ENCODE peak calls at places on chromosomes 13 and 19, in five cellular contexts. One of them, this sample, is unnamed.

GRCh38 chr13:23159205-23159586 is 21.6 kb upstream of the SGCG start:
- DNase-seq in fibroblast of mammary gland: peak
- DNase-seq in suprapubic skin: no peak
- DNase-seq in cardiac fibroblast: peak
- DNase-seq in mammary epithelial cell: no peak
- DNase-seq in this sample: no peak

GRCh38 chr19:1256646-1257474 is 8.5 kb downstream of the MIDN start:
- DNase-seq in fibroblast of mammary gland: no peak
- DNase-seq in suprapubic skin: no peak
- DNase-seq in cardiac fibroblast: no peak
- DNase-seq in mammary epithelial cell: no peak
- DNase-seq in this sample: no peak

GRCh38 chr19:48999481-49000325 is 6.0 kb downstream of the RUVBL2 start:
- DNase-seq in fibroblast of mammary gland: peak
- DNase-seq in suprapubic skin: no peak
- DNase-seq in cardiac fibroblast: peak
- DNase-seq in mammary epithelial cell: peak
- DNase-seq in this sample: no peak

GRCh38 chr13:92622905-92623304 is 603.7 kb upstream of the GPC6 start:
- DNase-seq in fibroblast of mammary gland: no peak
- DNase-seq in suprapubic skin: no peak
- DNase-seq in cardiac fibroblast: no peak
- DNase-seq in mammary epithelial cell: no peak
- DNase-seq in this sample: no peak

GRCh38 chr13:99015606-99016520 is 38.0 kb upstream of the DOCK9 start:
- DNase-seq in fibroblast of mammary gland: peak
- DNase-seq in suprapubic skin: no peak
- DNase-seq in cardiac fibroblast: no peak
- DNase-seq in mammary epithelial cell: no peak
- DNase-seq in this sample: no peak

GRCh38 chr19:2507109-2507508 is 31.2 kb downstream of the GADD45B start:
- DNase-seq in fibroblast of mammary gland: peak
- DNase-seq in suprapubic skin: no peak
- DNase-seq in cardiac fibroblast: peak
- DNase-seq in mammary epithelial cell: peak
- DNase-seq in this sample: no peak

GRCh38 chr13:72686766-72687165 is 40.7 kb downstream of the MZT1 start:
- DNase-seq in fibroblast of mammary gland: no peak
- DNase-seq in suprapubic skin: no peak
- DNase-seq in cardiac fibroblast: peak
- DNase-seq in mammary epithelial cell: no peak
- DNase-seq in this sample: no peak

GRCh38 chr13:49429061-49429460 is 14.8 kb downstream of the CAB39L start:
- DNase-seq in fibroblast of mammary gland: no peak
- DNase-seq in suprapubic skin: no peak
- DNase-seq in cardiac fibroblast: no peak
- DNase-seq in mammary epithelial cell: no peak
- DNase-seq in this sample: no peak

GRCh38 chr13:30212256-30212655 is 95.1 kb downstream of the KATNAL1 start:
- DNase-seq in fibroblast of mammary gland: no peak
- DNase-seq in suprapubic skin: no peak
- DNase-seq in cardiac fibroblast: no peak
- DNase-seq in mammary epithelial cell: no peak
- DNase-seq in this sample: no peak

GRCh38 chr19:1384085-1384462 is 367 bp downstream of the NDUFS7 start:
- DNase-seq in fibroblast of mammary gland: no peak
- DNase-seq in suprapubic skin: no peak
- DNase-seq in cardiac fibroblast: no peak
- DNase-seq in mammary epithelial cell: no peak
- DNase-seq in this sample: no peak

GRCh38 chr13:88196106-88196505 is 524.9 kb downstream of the SLITRK5 start:
- DNase-seq in fibroblast of mammary gland: no peak
- DNase-seq in suprapubic skin: no peak
- DNase-seq in cardiac fibroblast: no peak
- DNase-seq in mammary epithelial cell: no peak
- DNase-seq in this sample: no peak

GRCh38 chr19:43554317-43554895 is 20.9 kb downstream of the XRCC1 start:
- DNase-seq in fibroblast of mammary gland: no peak
- DNase-seq in suprapubic skin: no peak
- DNase-seq in cardiac fibroblast: no peak
- DNase-seq in mammary epithelial cell: no peak
- DNase-seq in this sample: no peak

GRCh38 chr19:45901912-45902650 is at the start of gene MYPOP:
- DNase-seq in fibroblast of mammary gland: no peak
- DNase-seq in suprapubic skin: no peak
- DNase-seq in cardiac fibroblast: no peak
- DNase-seq in mammary epithelial cell: no peak
- DNase-seq in this sample: no peak

GRCh38 chr19:39416626-39417120 is 4.2 kb downstream of the PLEKHG2 start:
- DNase-seq in fibroblast of mammary gland: no peak
- DNase-seq in suprapubic skin: peak
- DNase-seq in cardiac fibroblast: no peak
- DNase-seq in mammary epithelial cell: no peak
- DNase-seq in this sample: no peak

GRCh38 chr19:39416152-39416551 is 3.7 kb downstream of the PLEKHG2 start:
- DNase-seq in fibroblast of mammary gland: no peak
- DNase-seq in suprapubic skin: no peak
- DNase-seq in cardiac fibroblast: no peak
- DNase-seq in mammary epithelial cell: no peak
- DNase-seq in this sample: no peak

GRCh38 chr19:39413903-39414608 is 1.6 kb downstream of the PLEKHG2 start:
- DNase-seq in fibroblast of mammary gland: peak
- DNase-seq in suprapubic skin: peak
- DNase-seq in cardiac fibroblast: peak
- DNase-seq in mammary epithelial cell: no peak
- DNase-seq in this sample: no peak

GRCh38 chr19:39413269-39413902 is 917 bp downstream of the PLEKHG2 start:
- DNase-seq in fibroblast of mammary gland: peak
- DNase-seq in suprapubic skin: peak
- DNase-seq in cardiac fibroblast: peak
- DNase-seq in mammary epithelial cell: no peak
- DNase-seq in this sample: no peak

GRCh38 chr19:39415111-39416046 is 2.9 kb downstream of the PLEKHG2 start:
- DNase-seq in fibroblast of mammary gland: no peak
- DNase-seq in suprapubic skin: no peak
- DNase-seq in cardiac fibroblast: no peak
- DNase-seq in mammary epithelial cell: no peak
- DNase-seq in this sample: no peak
- TF ChIP-seq CTCF in fibroblast of mammary gland: no peak
- TF ChIP-seq CTCF in suprapubic skin: no peak
- TF ChIP-seq CTCF in cardiac fibroblast: peak
- TF ChIP-seq CTCF in mammary epithelial cell: no peak
- TF ChIP-seq CTCF in this sample: no peak

DNA sequence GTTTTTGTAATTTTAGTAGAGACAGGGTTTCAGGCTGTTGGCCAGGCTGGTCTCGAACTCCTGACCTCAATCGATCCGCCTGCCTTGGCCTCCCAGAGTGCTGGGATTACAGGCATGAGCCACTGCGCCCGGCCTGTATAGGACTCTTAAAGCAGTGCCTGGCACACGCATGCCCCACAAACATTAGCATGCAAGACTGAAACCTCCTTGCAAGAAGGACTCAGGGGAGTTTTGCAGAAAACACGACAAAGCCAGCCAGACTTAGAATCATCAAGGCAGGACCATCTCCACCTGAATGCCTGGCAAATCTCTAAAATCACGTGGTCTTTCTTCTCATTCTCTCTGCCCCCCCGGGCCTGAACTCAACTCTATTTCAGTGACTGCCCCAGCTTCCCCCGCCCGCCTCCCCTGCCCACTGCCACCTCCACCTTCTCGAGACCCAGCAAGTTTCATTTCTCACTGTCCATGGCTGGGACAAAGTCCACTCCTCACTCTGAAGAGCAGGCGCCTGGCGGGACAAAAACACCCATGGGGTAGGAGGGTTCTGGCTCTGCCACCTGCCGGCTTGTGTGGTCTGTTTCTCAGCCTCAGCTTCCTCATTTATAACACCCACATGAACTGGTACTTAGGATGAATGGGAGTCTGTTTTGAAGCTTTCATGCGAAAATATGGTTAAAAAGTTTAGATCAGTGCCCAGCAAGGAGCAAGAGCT is 2.4 kb downstream of the TICAM1 start:
- DNase-seq in fibroblast of mammary gland: no peak
- DNase-seq in suprapubic skin: no peak
- DNase-seq in cardiac fibroblast: no peak
- DNase-seq in mammary epithelial cell: no peak
- DNase-seq in this sample: no peak
- TF ChIP-seq CTCF in fibroblast of mammary gland: no peak
- TF ChIP-seq CTCF in suprapubic skin: no peak
- TF ChIP-seq CTCF in cardiac fibroblast: no peak
- TF ChIP-seq CTCF in mammary epithelial cell: no peak
- TF ChIP-seq CTCF in this sample: no peak

DNA sequence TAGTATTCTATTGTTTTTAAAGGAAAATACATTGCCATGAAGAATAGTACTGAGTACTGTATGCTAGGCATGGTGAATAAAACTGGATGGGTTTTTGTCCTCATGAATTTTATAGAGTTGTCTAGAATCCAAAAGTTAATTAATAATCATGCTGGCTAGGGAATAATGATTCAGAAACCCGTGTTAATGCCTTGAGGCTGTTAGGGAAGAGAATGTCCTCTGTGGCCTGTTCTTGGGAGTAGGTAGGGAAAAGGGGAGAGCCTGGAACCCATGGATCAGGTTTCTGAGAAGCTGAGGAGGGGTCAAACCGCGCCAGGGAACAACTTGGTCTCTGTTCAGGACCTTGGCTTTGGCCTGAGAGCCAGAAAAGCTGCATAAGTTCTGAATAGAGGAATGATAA is 1376.3 kb upstream of the SLC10A2 start:
- DNase-seq in fibroblast of mammary gland: no peak
- DNase-seq in suprapubic skin: no peak
- DNase-seq in cardiac fibroblast: no peak
- DNase-seq in mammary epithelial cell: peak
- DNase-seq in this sample: no peak
- TF ChIP-seq CTCF in fibroblast of mammary gland: no peak
- TF ChIP-seq CTCF in suprapubic skin: no peak
- TF ChIP-seq CTCF in cardiac fibroblast: no peak
- TF ChIP-seq CTCF in mammary epithelial cell: no peak
- TF ChIP-seq CTCF in this sample: no peak

GRCh38 chr19:42219812-42220750 is at the start of gene ZNF526:
- DNase-seq in fibroblast of mammary gland: peak
- DNase-seq in suprapubic skin: peak
- DNase-seq in cardiac fibroblast: peak
- DNase-seq in mammary epithelial cell: peak
- DNase-seq in this sample: peak
- TF ChIP-seq CTCF in fibroblast of mammary gland: no peak
- TF ChIP-seq CTCF in suprapubic skin: no peak
- TF ChIP-seq CTCF in cardiac fibroblast: no peak
- TF ChIP-seq CTCF in mammary epithelial cell: no peak
- TF ChIP-seq CTCF in this sample: no peak

GRCh38 chr13:114282143-114282685 is 813 bp downstream of the UPF3A start:
- DNase-seq in fibroblast of mammary gland: peak
- DNase-seq in suprapubic skin: peak
- DNase-seq in cardiac fibroblast: peak
- DNase-seq in mammary epithelial cell: peak
- DNase-seq in this sample: no peak
- TF ChIP-seq CTCF in fibroblast of mammary gland: no peak
- TF ChIP-seq CTCF in suprapubic skin: no peak
- TF ChIP-seq CTCF in cardiac fibroblast: no peak
- TF ChIP-seq CTCF in mammary epithelial cell: no peak
- TF ChIP-seq CTCF in this sample: no peak

GRCh38 chr19:55173186-55173716 is 6.8 kb upstream of the DNAAF3 start:
- DNase-seq in fibroblast of mammary gland: no peak
- DNase-seq in suprapubic skin: no peak
- DNase-seq in cardiac fibroblast: no peak
- DNase-seq in mammary epithelial cell: no peak
- DNase-seq in this sample: no peak

GRCh38 chr19:55172741-55173140 is 6.3 kb upstream of the DNAAF3 start:
- DNase-seq in fibroblast of mammary gland: peak
- DNase-seq in suprapubic skin: no peak
- DNase-seq in cardiac fibroblast: peak
- DNase-seq in mammary epithelial cell: peak
- DNase-seq in this sample: no peak

GRCh38 chr19:55174425-55175116 is 5.5 kb downstream of the SYT5 start:
- DNase-seq in fibroblast of mammary gland: no peak
- DNase-seq in suprapubic skin: no peak
- DNase-seq in cardiac fibroblast: no peak
- DNase-seq in mammary epithelial cell: no peak
- DNase-seq in this sample: no peak

GRCh38 chr19:55175117-55175867 is 4.8 kb downstream of the SYT5 start:
- DNase-seq in fibroblast of mammary gland: no peak
- DNase-seq in suprapubic skin: no peak
- DNase-seq in cardiac fibroblast: no peak
- DNase-seq in mammary epithelial cell: no peak
- DNase-seq in this sample: no peak

DNA sequence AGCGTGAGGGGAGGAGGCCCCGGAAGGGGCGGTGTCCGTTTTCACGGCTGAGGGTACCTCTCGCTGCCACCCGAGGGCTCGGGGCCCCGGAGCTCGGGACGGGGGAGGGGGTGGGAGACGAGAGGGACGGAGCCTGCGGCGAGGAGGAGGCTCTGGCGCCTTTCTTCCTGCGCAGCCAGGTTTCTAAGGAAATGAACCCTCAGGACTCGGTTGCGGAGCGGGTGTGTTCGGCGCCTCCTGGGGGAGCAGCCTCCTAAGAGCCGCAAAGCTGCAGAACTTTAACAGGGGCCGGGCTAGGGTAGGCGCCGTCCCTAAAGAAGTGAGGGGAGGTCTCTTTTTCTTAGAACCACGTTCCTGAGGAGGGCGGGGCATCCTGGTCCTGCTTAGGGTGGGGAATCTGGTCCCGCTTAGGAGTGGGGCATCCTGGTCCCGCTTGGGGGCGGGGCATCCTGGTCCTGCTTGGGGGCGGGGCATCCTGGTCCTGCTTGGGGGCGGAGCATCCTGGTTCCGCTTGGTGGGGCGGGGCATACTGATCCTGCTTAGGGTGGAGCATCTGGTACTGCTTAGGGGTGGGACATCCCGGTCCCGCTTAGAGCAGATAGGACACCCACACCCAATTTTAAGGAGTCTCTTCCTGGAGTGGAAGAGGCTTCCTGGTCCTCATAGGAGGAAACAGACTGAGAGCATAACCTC is 6.2 kb downstream of the SYT5 start:
- DNase-seq in fibroblast of mammary gland: peak
- DNase-seq in suprapubic skin: no peak
- DNase-seq in cardiac fibroblast: peak
- DNase-seq in mammary epithelial cell: peak
- DNase-seq in this sample: no peak
- TF ChIP-seq CTCF in fibroblast of mammary gland: no peak
- TF ChIP-seq CTCF in suprapubic skin: no peak
- TF ChIP-seq CTCF in cardiac fibroblast: no peak
- TF ChIP-seq CTCF in mammary epithelial cell: no peak
- TF ChIP-seq CTCF in this sample: peak

DNA sequence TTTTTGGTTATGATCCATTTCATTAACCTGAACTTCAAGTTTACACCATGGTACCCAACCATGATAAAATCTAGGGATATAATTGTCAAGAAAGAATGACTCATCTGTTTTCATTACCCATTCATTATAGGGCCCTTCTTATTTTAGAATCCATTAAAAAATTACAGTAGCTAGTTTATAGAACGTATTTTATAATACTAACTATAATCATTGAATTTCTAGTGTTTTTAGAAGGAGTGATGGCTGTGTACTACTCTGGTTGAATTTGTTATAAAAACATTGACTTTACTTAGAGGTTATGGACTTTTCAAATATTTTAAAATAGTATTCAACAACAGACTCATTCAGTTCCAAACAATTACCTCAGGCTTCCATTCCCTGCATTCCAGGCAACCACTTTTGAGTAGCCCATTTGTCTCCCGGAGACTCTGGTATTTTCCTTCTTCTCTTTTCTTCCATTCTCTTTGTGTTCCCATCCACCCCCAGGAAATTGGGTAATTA is 71.9 kb upstream of the KLF12 start:
- DNase-seq in fibroblast of mammary gland: peak
- DNase-seq in suprapubic skin: no peak
- DNase-seq in cardiac fibroblast: peak
- DNase-seq in mammary epithelial cell: peak
- DNase-seq in this sample: no peak
- TF ChIP-seq CTCF in fibroblast of mammary gland: no peak
- TF ChIP-seq CTCF in suprapubic skin: no peak
- TF ChIP-seq CTCF in cardiac fibroblast: no peak
- TF ChIP-seq CTCF in mammary epithelial cell: no peak
- TF ChIP-seq CTCF in this sample: no peak

This sample was measured in chondrocyte.